ENCODE peak calls at places on chromosome 3, in eight cellular contexts. One of them, this sample, is unnamed.

GRCh38 chr3:89289791-89290190 is 182.4 kb downstream of the EPHA3 start:
- DNase-seq in HFFc6: no peak
- DNase-seq in WERI-Rb-1: no peak
- DNase-seq in nephron progenitor cell: no peak
- DNase-seq in A549: no peak
- DNase-seq in AG10803: no peak
- DNase-seq in ovary: no peak
- DNase-seq in body of pancreas: no peak
- DNase-seq in this sample: no peak

GRCh38 chr3:32137870-32138269 is 31.4 kb downstream of the GPD1L start:
- DNase-seq in body of pancreas: no peak
- DNase-seq in AG10803: no peak
- DNase-seq in HFFc6: no peak
- DNase-seq in ovary: no peak
- DNase-seq in A549: no peak
- DNase-seq in WERI-Rb-1: no peak
- DNase-seq in nephron progenitor cell: no peak
- DNase-seq in this sample: no peak

GRCh38 chr3:155989536-155989935 is 119.1 kb downstream of the GMPS start:
- DNase-seq in A549: no peak
- DNase-seq in body of pancreas: no peak
- DNase-seq in ovary: no peak
- DNase-seq in AG10803: no peak
- DNase-seq in HFFc6: no peak
- DNase-seq in nephron progenitor cell: no peak
- DNase-seq in WERI-Rb-1: no peak
- DNase-seq in this sample: no peak

GRCh38 chr3:81443948-81444347 is 317.5 kb downstream of the GBE1 start:
- DNase-seq in WERI-Rb-1: no peak
- DNase-seq in HFFc6: peak
- DNase-seq in AG10803: peak
- DNase-seq in ovary: no peak
- DNase-seq in nephron progenitor cell: no peak
- DNase-seq in body of pancreas: no peak
- DNase-seq in A549: peak
- DNase-seq in this sample: no peak

GRCh38 chr3:177089901-177090300 is 107.4 kb downstream of the TBL1XR1 start:
- DNase-seq in WERI-Rb-1: no peak
- DNase-seq in AG10803: no peak
- DNase-seq in nephron progenitor cell: no peak
- DNase-seq in A549: no peak
- DNase-seq in body of pancreas: no peak
- DNase-seq in HFFc6: no peak
- DNase-seq in ovary: no peak
- DNase-seq in this sample: no peak

GRCh38 chr3:184592411-184593200 is 31.0 kb downstream of the EPHB3 start:
- DNase-seq in A549: no peak
- DNase-seq in AG10803: peak
- DNase-seq in nephron progenitor cell: peak
- DNase-seq in body of pancreas: no peak
- DNase-seq in HFFc6: no peak
- DNase-seq in ovary: peak
- DNase-seq in WERI-Rb-1: no peak
- DNase-seq in this sample: no peak

GRCh38 chr3:83218383-83219200 is 1457.1 kb upstream of the GBE1 start:
- DNase-seq in body of pancreas: no peak
- DNase-seq in WERI-Rb-1: no peak
- DNase-seq in nephron progenitor cell: no peak
- DNase-seq in AG10803: no peak
- DNase-seq in ovary: no peak
- DNase-seq in HFFc6: no peak
- DNase-seq in A549: no peak
- DNase-seq in this sample: peak

GRCh38 chr3:117117188-117117936 is 407.8 kb downstream of the TUSC7 start:
- DNase-seq in WERI-Rb-1: no peak
- DNase-seq in A549: no peak
- DNase-seq in nephron progenitor cell: no peak
- DNase-seq in ovary: no peak
- DNase-seq in body of pancreas: no peak
- DNase-seq in AG10803: no peak
- DNase-seq in HFFc6: no peak
- DNase-seq in this sample: no peak

GRCh38 chr3:146969356-146969755 is 364.2 kb upstream of the PLSCR5 start:
- DNase-seq in A549: no peak
- DNase-seq in ovary: no peak
- DNase-seq in AG10803: peak
- DNase-seq in body of pancreas: no peak
- DNase-seq in WERI-Rb-1: no peak
- DNase-seq in HFFc6: peak
- DNase-seq in nephron progenitor cell: no peak
- DNase-seq in this sample: no peak

GRCh38 chr3:76958231-76958630 is 81.7 kb upstream of the ROBO2 start:
- DNase-seq in A549: no peak
- DNase-seq in body of pancreas: no peak
- DNase-seq in nephron progenitor cell: no peak
- DNase-seq in ovary: no peak
- DNase-seq in HFFc6: no peak
- DNase-seq in AG10803: no peak
- DNase-seq in WERI-Rb-1: no peak
- DNase-seq in this sample: no peak

GRCh38 chr3:66418432-66419052 is 82.3 kb downstream of the LRIG1 start:
- DNase-seq in ovary: no peak
- DNase-seq in A549: no peak
- DNase-seq in nephron progenitor cell: no peak
- DNase-seq in WERI-Rb-1: no peak
- DNase-seq in body of pancreas: peak
- DNase-seq in AG10803: peak
- DNase-seq in HFFc6: no peak
- DNase-seq in this sample: no peak
- TF ChIP-seq CTCF in ovary: no peak
- TF ChIP-seq CTCF in A549: no peak
- TF ChIP-seq CTCF in nephron progenitor cell: no peak
- TF ChIP-seq CTCF in WERI-Rb-1: no peak
- TF ChIP-seq CTCF in body of pancreas: peak
- TF ChIP-seq CTCF in AG10803: no peak
- TF ChIP-seq CTCF in HFFc6: no peak
- TF ChIP-seq CTCF in this sample: no peak

GRCh38 chr3:122268257-122269024 is 56.6 kb upstream of the CSTA start:
- DNase-seq in ovary: no peak
- DNase-seq in body of pancreas: no peak
- DNase-seq in nephron progenitor cell: no peak
- DNase-seq in WERI-Rb-1: no peak
- DNase-seq in AG10803: no peak
- DNase-seq in HFFc6: no peak
- DNase-seq in A549: no peak
- DNase-seq in this sample: no peak

GRCh38 chr3:122269045-122269444 is 56.0 kb upstream of the CSTA start:
- DNase-seq in HFFc6: no peak
- DNase-seq in WERI-Rb-1: no peak
- DNase-seq in nephron progenitor cell: no peak
- DNase-seq in body of pancreas: no peak
- DNase-seq in ovary: no peak
- DNase-seq in AG10803: no peak
- DNase-seq in A549: no peak
- DNase-seq in this sample: no peak

GRCh38 chr3:122263058-122263457 is 62.0 kb upstream of the CSTA start:
- DNase-seq in AG10803: no peak
- DNase-seq in body of pancreas: no peak
- DNase-seq in ovary: no peak
- DNase-seq in nephron progenitor cell: no peak
- DNase-seq in HFFc6: no peak
- DNase-seq in A549: no peak
- DNase-seq in WERI-Rb-1: no peak
- DNase-seq in this sample: no peak

GRCh38 chr3:122263974-122264588 is 61.0 kb upstream of the CSTA start:
- DNase-seq in ovary: no peak
- DNase-seq in A549: no peak
- DNase-seq in nephron progenitor cell: no peak
- DNase-seq in WERI-Rb-1: no peak
- DNase-seq in HFFc6: no peak
- DNase-seq in AG10803: no peak
- DNase-seq in body of pancreas: no peak
- DNase-seq in this sample: no peak

GRCh38 chr3:122265937-122266336 is 59.1 kb upstream of the CSTA start:
- DNase-seq in nephron progenitor cell: no peak
- DNase-seq in WERI-Rb-1: no peak
- DNase-seq in AG10803: no peak
- DNase-seq in body of pancreas: no peak
- DNase-seq in A549: no peak
- DNase-seq in HFFc6: no peak
- DNase-seq in ovary: no peak
- DNase-seq in this sample: no peak
- TF ChIP-seq CTCF in nephron progenitor cell: no peak
- TF ChIP-seq CTCF in WERI-Rb-1: no peak
- TF ChIP-seq CTCF in AG10803: no peak
- TF ChIP-seq CTCF in body of pancreas: peak
- TF ChIP-seq CTCF in A549: no peak
- TF ChIP-seq CTCF in HFFc6: no peak
- TF ChIP-seq CTCF in ovary: no peak
- TF ChIP-seq CTCF in this sample: no peak

GRCh38 chr3:150830094-150830681 is 67.2 kb upstream of the SIAH2 start:
- DNase-seq in WERI-Rb-1: no peak
- DNase-seq in A549: peak
- DNase-seq in ovary: no peak
- DNase-seq in nephron progenitor cell: no peak
- DNase-seq in AG10803: no peak
- DNase-seq in HFFc6: no peak
- DNase-seq in body of pancreas: no peak
- DNase-seq in this sample: no peak
- TF ChIP-seq CTCF in WERI-Rb-1: peak
- TF ChIP-seq CTCF in A549: peak
- TF ChIP-seq CTCF in ovary: no peak
- TF ChIP-seq CTCF in nephron progenitor cell: peak
- TF ChIP-seq CTCF in AG10803: peak
- TF ChIP-seq CTCF in HFFc6: peak
- TF ChIP-seq CTCF in body of pancreas: no peak
- TF ChIP-seq CTCF in this sample: no peak

DNA sequence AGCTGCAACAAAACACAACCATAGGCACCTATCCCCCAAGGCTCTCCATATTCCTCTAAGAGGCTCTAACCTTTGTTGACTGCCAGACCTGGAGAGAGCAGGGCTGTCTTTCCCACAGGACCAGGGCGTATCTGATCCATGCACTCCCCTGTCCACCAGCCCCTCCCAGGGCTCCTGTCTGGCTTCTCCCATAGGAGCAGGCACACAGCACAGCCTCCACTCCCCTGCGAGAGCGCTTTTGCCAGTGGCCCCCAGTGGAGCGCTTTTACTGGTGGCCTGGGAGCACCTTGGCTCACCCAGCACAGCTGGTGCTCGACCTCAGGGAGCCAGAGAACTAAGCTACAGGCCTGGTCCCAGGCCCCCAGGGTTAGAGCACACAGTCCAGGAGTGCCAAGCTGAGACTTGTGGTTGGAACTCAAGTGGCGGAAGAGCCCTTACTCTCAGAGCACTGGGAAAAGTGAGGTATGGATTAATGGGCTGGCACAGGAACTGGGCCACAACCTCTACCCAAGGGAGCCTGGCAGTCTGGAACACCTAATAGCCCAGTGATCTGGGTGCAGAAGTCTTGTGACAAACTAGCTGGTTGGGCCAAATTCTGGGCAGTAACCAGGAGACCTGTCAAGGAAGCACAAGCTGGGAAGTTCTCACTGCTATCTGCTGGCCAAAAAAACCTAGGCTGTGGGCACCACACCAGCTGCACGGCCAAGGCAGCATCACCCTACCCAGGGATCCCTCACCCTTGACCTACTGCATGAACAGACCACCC is 79.6 kb downstream of the PPP2R3A start:
- DNase-seq in A549: no peak
- DNase-seq in AG10803: no peak
- DNase-seq in HFFc6: no peak
- DNase-seq in ovary: no peak
- DNase-seq in body of pancreas: no peak
- DNase-seq in nephron progenitor cell: no peak
- DNase-seq in WERI-Rb-1: no peak
- DNase-seq in this sample: no peak
- TF ChIP-seq CTCF in A549: no peak
- TF ChIP-seq CTCF in AG10803: no peak
- TF ChIP-seq CTCF in HFFc6: no peak
- TF ChIP-seq CTCF in ovary: no peak
- TF ChIP-seq CTCF in body of pancreas: no peak
- TF ChIP-seq CTCF in nephron progenitor cell: no peak
- TF ChIP-seq CTCF in WERI-Rb-1: no peak
- TF ChIP-seq CTCF in this sample: no peak

DNA sequence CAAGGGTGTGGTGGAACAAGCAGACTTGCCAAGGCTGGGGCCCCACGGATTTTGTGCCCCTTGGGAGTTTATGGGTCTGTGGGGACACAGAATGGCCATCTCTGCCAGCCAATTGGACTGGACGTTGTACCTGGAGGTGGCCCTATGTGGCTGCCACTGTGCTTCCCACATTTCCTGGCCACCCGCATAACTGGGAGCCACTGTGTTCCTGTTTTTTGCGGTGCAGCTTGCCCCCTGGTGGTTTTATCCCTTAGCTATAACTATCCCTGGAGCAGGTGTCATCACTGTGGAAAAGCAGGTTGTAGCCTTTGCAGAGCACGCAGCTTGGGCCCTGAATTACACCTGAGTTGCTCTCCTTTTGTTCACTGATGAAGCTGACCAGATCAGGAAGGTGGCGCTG is 306.3 kb downstream of the ZPLD1 start:
- DNase-seq in AG10803: no peak
- DNase-seq in A549: no peak
- DNase-seq in ovary: no peak
- DNase-seq in body of pancreas: no peak
- DNase-seq in nephron progenitor cell: no peak
- DNase-seq in WERI-Rb-1: peak
- DNase-seq in HFFc6: no peak
- DNase-seq in this sample: no peak
- TF ChIP-seq CTCF in AG10803: peak
- TF ChIP-seq CTCF in A549: no peak
- TF ChIP-seq CTCF in ovary: no peak
- TF ChIP-seq CTCF in body of pancreas: no peak
- TF ChIP-seq CTCF in nephron progenitor cell: peak
- TF ChIP-seq CTCF in WERI-Rb-1: peak
- TF ChIP-seq CTCF in HFFc6: no peak
- TF ChIP-seq CTCF in this sample: no peak

DNA sequence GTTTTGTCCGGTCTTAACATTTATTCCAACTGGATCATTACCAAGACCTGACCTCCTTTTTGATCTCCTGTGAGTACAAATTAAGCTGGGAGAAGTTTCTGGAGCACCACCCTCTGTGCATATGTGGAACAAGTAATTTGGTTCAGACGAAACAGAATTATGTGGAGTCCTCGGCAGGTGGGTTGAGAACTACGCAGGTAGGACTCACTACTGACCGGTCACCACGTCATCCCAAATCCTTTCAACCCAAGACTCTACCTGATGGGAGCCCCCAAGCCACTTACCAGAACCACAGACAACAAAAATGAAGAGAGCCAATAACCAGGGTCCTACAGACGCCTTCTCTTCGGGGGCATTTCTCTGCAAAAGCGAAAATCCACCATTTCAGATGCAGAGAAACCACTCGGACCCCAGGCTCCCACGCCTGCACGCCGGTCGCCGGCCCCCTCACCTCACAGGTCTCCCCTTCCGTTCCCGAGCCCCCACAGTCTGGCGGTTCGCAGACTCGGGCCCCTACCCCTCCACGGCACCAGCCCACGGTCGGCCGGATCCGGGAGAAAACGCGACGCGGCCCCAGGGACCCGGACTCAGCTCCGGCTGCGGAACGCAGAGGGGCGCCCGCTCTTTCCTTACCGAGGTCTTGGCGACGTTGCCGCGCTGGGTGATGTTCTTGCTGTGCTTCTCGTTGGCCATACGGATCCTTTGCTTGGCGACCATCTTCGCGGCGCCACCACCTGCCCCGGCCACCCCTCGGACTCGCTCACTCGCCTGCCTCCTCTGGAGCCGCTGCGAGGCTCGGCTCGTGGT is 674 bp downstream of the SERP1 start:
- DNase-seq in body of pancreas: peak
- DNase-seq in WERI-Rb-1: no peak
- DNase-seq in ovary: no peak
- DNase-seq in A549: no peak
- DNase-seq in AG10803: peak
- DNase-seq in nephron progenitor cell: no peak
- DNase-seq in HFFc6: peak
- DNase-seq in this sample: no peak
- TF ChIP-seq CTCF in body of pancreas: no peak
- TF ChIP-seq CTCF in WERI-Rb-1: peak
- TF ChIP-seq CTCF in ovary: no peak
- TF ChIP-seq CTCF in A549: no peak
- TF ChIP-seq CTCF in AG10803: peak
- TF ChIP-seq CTCF in nephron progenitor cell: no peak
- TF ChIP-seq CTCF in HFFc6: no peak
- TF ChIP-seq CTCF in this sample: no peak

This sample was measured in activated B cell treated with CpG ODN at 0.5 μM for 24 hours.